ENCODE peak calls at places on chromosomes 7 and 10, in eight cellular contexts. P is IMR-90, K is esophagus muscularis mucosa, G is HFF-Myc, L is nephron progenitor cell, B is A673, O is heart right ventricle, R is AG04450. X is an unnamed sample.

GRCh38 chr10:103695584-103696005 is 159.8 kb downstream of the SH3PXD2A start:
- DNase-seq in P (no peak), K (no peak), G (no peak), L (no peak), B (peak), O (no peak), R (no peak), X (no peak)

GRCh38 chr7:83546586-83546985 is 102.4 kb downstream of the SEMA3E start:
- DNase-seq in P (peak), K (no peak), G (no peak), L (no peak), B (no peak), O (no peak), R (no peak), X (no peak)

GRCh38 chr7:2205036-2205780 is 27.5 kb downstream of the MAD1L1 start:
- DNase-seq in P (peak), K (no peak), G (no peak), L (no peak), B (no peak), O (no peak), R (no peak), X (peak)

GRCh38 chr7:47664650-47665049 is 82.7 kb upstream of the TNS3 start:
- DNase-seq in P (no peak), K (no peak), G (no peak), L (no peak), B (no peak), O (no peak), R (no peak), X (no peak)

GRCh38 chr7:91657386-91658120 is 222.9 kb downstream of the MTERF1 start:
- DNase-seq in P (no peak), K (no peak), G (peak), L (peak), B (peak), O (no peak), R (no peak), X (no peak)

GRCh38 chr7:101547022-101547915 is 81.8 kb downstream of the MYL10 start:
- DNase-seq in P (no peak), K (no peak), G (no peak), L (no peak), B (no peak), O (no peak), R (no peak), X (peak)

GRCh38 chr7:143415696-143416095 is 7.0 kb upstream of the EPHA1 start:
- DNase-seq in P (peak), K (no peak), G (no peak), L (no peak), B (no peak), O (no peak), R (no peak), X (no peak)

GRCh38 chr7:53812135-53812534 is 730.0 kb upstream of the VSTM2A start:
- DNase-seq in P (no peak), K (no peak), G (no peak), L (no peak), B (no peak), O (no peak), R (no peak), X (no peak)

GRCh38 chr7:37408241-37408884 is 40.3 kb downstream of the ELMO1 start:
- DNase-seq in P (no peak), K (no peak), G (no peak), L (no peak), B (no peak), O (no peak), R (no peak), X (no peak)

GRCh38 chr10:103912759-103913158 is 5.2 kb downstream of the STN1 start:
- DNase-seq in P (no peak), K (no peak), G (no peak), L (no peak), B (no peak), O (no peak), R (no peak), X (no peak)

GRCh38 chr10:26890956-26891355 is 30.2 kb upstream of the ABI1 start:
- DNase-seq in P (peak), K (peak), G (peak), L (peak), B (peak), O (no peak), R (peak), X (no peak)

GRCh38 chr7:117401293-117402002 is 25.8 kb downstream of the ASZ1 start:
- DNase-seq in P (peak), K (no peak), G (no peak), L (no peak), B (peak), O (no peak), R (no peak), X (no peak)

GRCh38 chr7:138663741-138664710 is 37.1 kb downstream of the SVOPL start:
- DNase-seq in P (no peak), K (no peak), G (no peak), L (peak), B (no peak), O (no peak), R (no peak), X (peak)

GRCh38 chr10:19412531-19412930 is 363.9 kb downstream of the MALRD1 start:
- DNase-seq in P (peak), K (no peak), G (no peak), L (peak), B (peak), O (no peak), R (peak), X (no peak)

GRCh38 chr10:60425392-60426110 is 35.9 kb upstream of the ANK3 start:
- DNase-seq in P (peak), K (no peak), G (no peak), L (no peak), B (no peak), O (no peak), R (no peak), X (no peak)

GRCh38 chr10:46546591-46547330 is 9.7 kb downstream of the GPRIN2 start:
- DNase-seq in P (no peak), K (no peak), G (no peak), L (peak), B (no peak), O (peak), R (no peak), X (peak)

GRCh38 chr10:114624941-114625780 is 32.9 kb downstream of the ABLIM1 start:
- DNase-seq in P (peak), K (no peak), G (no peak), L (no peak), B (no peak), O (no peak), R (no peak), X (no peak)

GRCh38 chr10:30600005-30600404 is 29.5 kb downstream of the LYZL2 start:
- DNase-seq in P (peak), K (no peak), G (no peak), L (no peak), B (no peak), O (no peak), R (no peak), X (no peak)

GRCh38 chr7:143073556-143073955 is 21.4 kb downstream of the OR6V1 start:
- DNase-seq in P (no peak), K (no peak), G (no peak), L (no peak), B (no peak), O (no peak), R (no peak), X (no peak)

GRCh38 chr7:12635830-12636229 is 51.6 kb upstream of the ARL4A start:
- DNase-seq in P (no peak), K (no peak), G (no peak), L (no peak), B (peak), O (no peak), R (no peak), X (no peak)

GRCh38 chr10:5476918-5477525 is 22.3 kb downstream of the CALML5 start:
- DNase-seq in P (no peak), K (no peak), G (no peak), L (no peak), B (no peak), O (no peak), R (no peak), X (no peak)

GRCh38 chr10:131082201-131082850 is 229.2 kb downstream of the TCERG1L start:
- DNase-seq in P (no peak), K (no peak), G (no peak), L (no peak), B (no peak), O (no peak), R (no peak), X (no peak)

GRCh38 chr10:31521432-31521831 is 202.4 kb downstream of the ZEB1 start:
- DNase-seq in P (no peak), K (no peak), G (no peak), L (no peak), B (no peak), O (no peak), R (no peak), X (no peak)

GRCh38 chr7:2553831-2554581 is 1.3 kb downstream of the BRAT1 start:
- DNase-seq in P (no peak), K (no peak), G (no peak), L (no peak), B (no peak), O (no peak), R (no peak), X (peak)

GRCh38 chr7:98852826-98853225 is 17.0 kb downstream of the TMEM130 start:
- DNase-seq in P (peak), K (no peak), G (no peak), L (no peak), B (no peak), O (no peak), R (no peak), X (no peak)

GRCh38 chr7:140342732-140343514 is 55.4 kb downstream of the SLC37A3 start:
- DNase-seq in P (peak), K (no peak), G (no peak), L (peak), B (peak), O (peak), R (no peak), X (no peak)

GRCh38 chr10:26860026-26860541 is 674 bp downstream of the ABI1 start:
- DNase-seq in P (peak), K (peak), G (peak), L (peak), B (peak), O (peak), R (peak), X (peak)

GRCh38 chr10:112587709-112588108 is 140.7 kb downstream of the VTI1A start:
- DNase-seq in P (peak), K (no peak), G (no peak), L (no peak), B (no peak), O (no peak), R (no peak), X (no peak)
- TF ChIP-seq CTCF in P (no peak), K (no peak), G (no peak), L (no peak), B (no peak), O (no peak), R (no peak), X (no peak)

GRCh38 chr7:55255501-55256445 is 109.4 kb upstream of the LANCL2 start:
- DNase-seq in P (peak), K (no peak), G (no peak), L (peak), B (peak), O (peak), R (peak), X (no peak)
- TF ChIP-seq CTCF in P (peak), K (peak), G (peak), L (peak), B (peak), O (peak), R (peak), X (peak)

GRCh38 chr7:134694299-134694698 is 47.6 kb downstream of the BPGM start:
- DNase-seq in P (no peak), K (no peak), G (no peak), L (peak), B (no peak), O (no peak), R (no peak), X (no peak)
- TF ChIP-seq CTCF in P (peak), K (no peak), G (peak), L (peak), B (peak), O (peak), R (peak), X (peak)

DNA sequence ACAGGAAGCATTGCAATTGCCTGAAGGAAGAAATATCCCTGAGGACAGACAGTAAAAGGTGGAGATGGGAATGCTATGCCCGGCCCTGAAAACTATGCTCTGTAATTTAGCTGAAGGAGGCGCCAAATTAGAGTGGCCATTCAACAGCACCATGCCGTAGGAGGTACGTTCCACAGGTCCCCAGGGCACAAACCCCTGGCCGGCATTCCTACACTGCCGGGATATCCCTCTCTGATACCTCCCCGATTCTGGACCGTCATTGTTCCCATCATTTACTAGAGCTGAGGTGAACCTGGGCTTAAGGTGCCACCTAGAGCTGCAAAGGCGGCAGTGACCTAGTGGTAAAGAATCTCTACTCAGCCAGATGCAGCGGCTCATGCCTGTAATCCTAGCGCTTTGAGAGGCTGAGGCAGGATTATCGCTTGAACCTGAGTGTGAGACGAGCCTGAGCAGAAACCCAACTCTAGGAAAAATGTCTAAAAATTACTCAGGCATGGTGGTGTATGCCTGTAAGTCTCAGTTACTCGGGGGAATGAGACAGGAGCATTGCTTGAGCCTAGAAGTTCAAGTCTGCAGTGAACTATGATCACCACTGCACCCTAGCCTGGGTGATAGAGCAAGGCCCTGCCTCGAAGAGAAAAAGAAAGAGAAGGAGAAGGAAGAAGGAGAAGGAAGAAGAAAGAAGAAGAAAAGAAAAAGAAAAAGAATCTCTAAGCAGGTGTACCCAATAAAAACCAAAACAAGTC is 53.0 kb upstream of the TNKS2 start:
- DNase-seq in P (no peak), K (no peak), G (no peak), L (peak), B (peak), O (no peak), R (no peak), X (no peak)
- TF ChIP-seq CTCF in P (peak), K (no peak), G (peak), L (peak), B (peak), O (peak), R (peak), X (peak)

GRCh38 chr7:40507166-40507565 is 372.4 kb downstream of the SUGCT start:
- DNase-seq in P (no peak), K (no peak), G (no peak), L (no peak), B (peak), O (no peak), R (no peak), X (no peak)
- TF ChIP-seq CTCF in P (peak), K (no peak), G (no peak), L (no peak), B (peak), O (peak), R (no peak), X (peak)

GRCh38 chr10:128567561-128567960 is 441.3 kb upstream of the MKI67 start:
- DNase-seq in P (no peak), K (peak), G (no peak), L (no peak), B (no peak), O (peak), R (no peak), X (no peak)
- TF ChIP-seq CTCF in P (no peak), K (no peak), G (no peak), L (peak), B (peak), O (peak), R (no peak), X (no peak)

GRCh38 chr10:1369197-1369596 is 313.0 kb downstream of the WDR37 start:
- DNase-seq in P (no peak), K (peak), G (no peak), L (no peak), B (no peak), O (no peak), R (no peak), X (no peak)
- TF ChIP-seq CTCF in P (no peak), K (no peak), G (no peak), L (no peak), B (no peak), O (no peak), R (no peak), X (peak)

X was measured in chondrocyte.